ENCODE peak calls at places on chromosomes 16 and 17, in eight cellular contexts. H is tibial artery; R is SJCRH30; W is uterus; V is colonic mucosa; B is ascending aorta; J is thoracic aorta; N is naive thymus-derived CD4-positive, alpha-beta T cell. P is an unnamed sample.

GRCh38 chr17:27423651-27424050 is 32.6 kb upstream of the KSR1 start:
- DNase-seq in J (no peak), V (no peak), W (no peak), N (no peak), B (no peak), H (no peak), R (no peak), P (no peak)

GRCh38 chr16:85089485-85089884 is 22.8 kb downstream of the CIBAR2 start:
- DNase-seq in V (no peak), H (no peak), W (no peak), B (no peak), R (no peak), J (no peak), N (no peak), P (no peak)

GRCh38 chr17:59641799-59642484 is 22.2 kb downstream of the CLTC start:
- DNase-seq in W (no peak), V (no peak), R (no peak), H (no peak), N (peak; percentile 45), B (no peak), J (no peak), P (no peak)

GRCh38 chr17:43634681-43635125 is 27.0 kb downstream of the MEOX1 start:
- DNase-seq in N (no peak), H (no peak), B (no peak), V (no peak), W (no peak), R (no peak), J (no peak), P (no peak)

GRCh38 chr16:55495616-55496289 is 13.1 kb upstream of the LPCAT2 start:
- DNase-seq in R (no peak), N (no peak), V (peak; percentile 17), H (no peak), J (no peak), W (peak; percentile 56), B (peak; percentile 37), P (no peak)

GRCh38 chr17:61411944-61412859 is 12.6 kb downstream of the TBX2 start:
- DNase-seq in W (peak; percentile 76), J (no peak), N (peak; percentile 75), B (peak; percentile 91), H (peak; percentile 70), R (no peak), V (peak; percentile 79), P (no peak)

GRCh38 chr17:66971730-66972441 is 7.4 kb downstream of the CACNG4 start:
- DNase-seq in H (no peak), B (no peak), V (no peak), W (no peak), J (no peak), R (no peak), N (no peak), P (no peak)

GRCh38 chr16:48383877-48384304 is 1.3 kb downstream of the SIAH1 start:
- DNase-seq in J (no peak), W (no peak), N (peak; percentile 9), H (no peak), R (no peak), V (peak; percentile 53), B (peak; percentile 65), P (no peak)

GRCh38 chr16:54062361-54063346 is 223.9 kb downstream of the IRX3 start:
- DNase-seq in H (no peak), R (no peak), B (no peak), W (no peak), N (no peak), J (no peak), V (no peak), P (no peak)

GRCh38 chr17:27157297-27157696 is 136.6 kb upstream of the WSB1 start:
- DNase-seq in R (no peak), J (no peak), N (no peak), B (no peak), H (no peak), V (no peak), W (no peak), P (no peak)

GRCh38 chr16:77396461-77396860 is 38.4 kb downstream of the ADAMTS18 start:
- DNase-seq in B (no peak), N (no peak), R (no peak), H (no peak), J (no peak), V (no peak), W (no peak), P (no peak)
- H3K27ac ChIP-seq in B (no peak overlapping the region), N (no peak overlapping the region), R (no peak overlapping the region), H (no peak overlapping the region), J (no peak overlapping the region), V (no peak overlapping the region), W (no peak overlapping the region), P (no peak overlapping the region)

GRCh38 chr16:31453255-31454204 is 5.8 kb upstream of the ARMC5 start:
- DNase-seq in V (no peak), W (no peak), H (peak; percentile 68), J (no peak), N (no peak), R (no peak), B (peak; percentile 75), P (no peak)
- H3K4me1 ChIP-seq in V (peaks cover 22% of the 10 kb centered on the region), W (peaks cover 36% of the 10 kb centered on the region), H (peaks cover 61% of the 10 kb centered on the region), J (peaks cover 69% of the 10 kb centered on the region), N (peaks cover 29% of the 10 kb centered on the region), R (no peaks in the 10 kb centered on the region), B (peaks cover 26% of the 10 kb centered on the region), P (peaks cover 7% of the 10 kb centered on the region)

DNA sequence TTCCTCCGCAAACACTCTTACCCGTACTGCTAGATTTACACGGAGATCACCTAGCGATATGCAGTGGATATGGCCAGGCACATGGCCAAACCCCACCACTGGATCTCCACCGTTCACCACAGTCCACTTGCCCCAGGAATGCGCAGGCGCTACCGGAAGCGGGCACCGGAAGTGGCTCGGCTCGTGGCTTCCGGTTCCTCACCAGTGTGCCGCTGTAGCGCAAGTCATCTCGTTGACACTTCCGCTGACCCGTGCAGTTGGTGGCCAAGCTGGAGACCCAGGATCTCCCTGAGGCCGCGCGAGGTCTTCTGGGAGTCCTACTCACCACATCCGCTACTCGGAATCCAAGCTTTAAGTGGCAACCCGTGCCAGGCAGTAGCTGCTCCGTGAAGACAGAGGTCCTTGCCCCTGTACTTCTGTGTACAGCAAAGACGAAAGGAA is 11.5 kb downstream of the ZNF597 start:
- DNase-seq in W (peak; percentile 21), R (no peak), N (peak; percentile 66), J (no peak), B (peak; percentile 71), V (peak; percentile 55), H (peak; percentile 24), P (no peak)
- H3K4me3 ChIP-seq in W (no peak overlapping the region), R (no peak overlapping the region), N (no peak overlapping the region), J (peak overlapping the region; percentile 54), B (peak overlapping the region; percentile 42), V (no peak overlapping the region), H (peak overlapping the region; percentile 14), P (no peak overlapping the region)

GRCh38 chr17:9271989-9272388 is 250.7 kb downstream of the NTN1 start:
- DNase-seq in B (no peak), V (no peak), W (no peak), R (peak; percentile 74), H (no peak), N (no peak), J (no peak), P (no peak)
- H3K27ac ChIP-seq in B (no peak overlapping the region), V (no peak overlapping the region), W (no peak overlapping the region), R (peak overlapping the region; percentile 61), H (no peak overlapping the region), N (no peak overlapping the region), J (no peak overlapping the region), P (no peak overlapping the region)

GRCh38 chr16:86665929-86666328 is 87.6 kb downstream of the FOXL1 start:
- DNase-seq in B (no peak), R (no peak), N (no peak), W (no peak), J (no peak), H (no peak), V (no peak), P (no peak)

GRCh38 chr16:86663691-86664517 is 85.6 kb downstream of the FOXL1 start:
- DNase-seq in J (no peak), W (no peak), V (no peak), R (peak; percentile 20), N (no peak), B (no peak), H (no peak), P (no peak)

GRCh38 chr16:86667035-86667434 is 88.7 kb downstream of the FOXL1 start:
- DNase-seq in R (no peak), B (peak; percentile 60), N (no peak), V (no peak), W (no peak), J (no peak), H (no peak), P (no peak)

GRCh38 chr16:86664518-86665318 is 86.4 kb downstream of the FOXL1 start:
- DNase-seq in N (no peak), R (peak; percentile 30), B (peak; percentile 90), V (peak; percentile 63), W (no peak), H (no peak), J (no peak), P (no peak)

DNA sequence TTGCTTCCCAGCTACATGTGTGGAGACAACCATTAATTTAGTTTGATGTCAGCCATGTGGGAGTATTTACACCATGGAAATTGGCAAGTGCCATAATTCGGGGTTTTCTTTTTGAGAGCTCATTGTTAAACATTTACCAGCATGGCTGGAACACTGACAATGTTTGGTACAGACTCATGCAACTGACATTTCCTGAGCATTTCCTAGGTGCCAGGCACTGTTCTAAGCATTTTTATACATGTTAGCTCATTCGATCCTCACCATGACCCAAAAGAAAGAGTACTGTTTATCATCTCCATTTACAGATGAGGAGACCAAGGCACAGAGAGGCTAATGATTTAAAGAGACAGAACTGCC is 86.9 kb downstream of the FOXL1 start:
- DNase-seq in V (no peak), J (no peak), B (peak; percentile 63), R (no peak), W (no peak), N (no peak), H (no peak), P (no peak)
- H3K4me1 ChIP-seq in V (peaks cover 8% of the 10 kb centered on the region), J (peaks cover 94% of the 10 kb centered on the region), B (peaks cover 9% of the 10 kb centered on the region), R (peaks cover 14% of the 10 kb centered on the region), W (no peaks in the 10 kb centered on the region), N (no peaks in the 10 kb centered on the region), H (peaks cover 32% of the 10 kb centered on the region), P (no peaks in the 10 kb centered on the region)

GRCh38 chr17:82092094-82092586 is 5.9 kb downstream of the FASN start:
- DNase-seq in N (no peak), H (no peak), J (no peak), W (no peak), V (no peak), B (no peak), R (no peak), P (no peak)
- H3K4me3 ChIP-seq in N (no peak overlapping the region), H (no peak overlapping the region), J (no peak overlapping the region), W (no peak overlapping the region), V (no peak overlapping the region), B (no peak overlapping the region), R (no peak overlapping the region), P (no peak overlapping the region)

GRCh38 chr17:29706045-29706431 is 83.3 kb upstream of the CORO6 start:
- DNase-seq in R (no peak), V (no peak), N (no peak), H (no peak), W (no peak), J (no peak), B (no peak), P (no peak)
- H3K27ac ChIP-seq in R (no peak overlapping the region), V (peak overlapping the region; percentile 17), N (peak overlapping the region; percentile 73), H (no peak overlapping the region), W (no peak overlapping the region), J (no peak overlapping the region), B (no peak overlapping the region), P (no peak overlapping the region)

GRCh38 chr17:57871863-57872262 is 22.0 kb upstream of the MRPS23 start:
- DNase-seq in B (no peak), W (no peak), J (no peak), H (no peak), V (no peak), N (no peak), R (no peak), P (no peak)
- H3K4me1 ChIP-seq in B (peaks cover 55% of the 10 kb centered on the region), W (peaks cover 35% of the 10 kb centered on the region), J (peaks cover 82% of the 10 kb centered on the region), H (peaks cover 71% of the 10 kb centered on the region), V (peaks cover 11% of the 10 kb centered on the region), N (peaks cover 29% of the 10 kb centered on the region), R (peaks cover 66% of the 10 kb centered on the region), P (peaks cover 20% of the 10 kb centered on the region)

GRCh38 chr17:5584383-5584951 is at the start of gene NLRP1:
- DNase-seq in N (peak; percentile 95), J (peak; percentile 83), V (peak; percentile 87), B (peak; percentile 96), H (peak; percentile 96), W (peak; percentile 89), R (peak; percentile 81), P (no peak)
- H3K4me3 ChIP-seq in N (peak within 1 kb of the TSS; percentile 97), J (peak within 1 kb of the TSS; percentile 82), V (peak within 1 kb of the TSS; percentile 33), B (peak within 1 kb of the TSS; percentile 80), H (peak within 1 kb of the TSS; percentile 58), W (peak within 1 kb of the TSS; percentile 36), R (peak within 1 kb of the TSS; percentile 46), P (no peak within 1 kb of the TSS)